ENCODE peak calls at places on chromosome 6, in nine cellular contexts. One of them, this sample, is unnamed.

GRCh38 chr6:36556281-36556680 is 9.0 kb upstream of the STK38 start:
- DNase-seq in mesendoderm: no peak
- DNase-seq in GM10248: no peak
- DNase-seq in bronchial epithelial cell: no peak
- DNase-seq in iris pigment epithelial cell: no peak
- DNase-seq in HEK293T: no peak
- DNase-seq in psoas muscle: no peak
- DNase-seq in activated CD8-positive, alpha-beta memory T cell treated with anti-CD3 and anti-CD28 coated beads for 24 hours: no peak
- DNase-seq in PC-9: no peak
- DNase-seq in this sample: no peak

GRCh38 chr6:158170656-158171081 is 2.5 kb downstream of the GTF2H5 start:
- DNase-seq in mesendoderm: peak; percentile 68
- DNase-seq in activated CD8-positive, alpha-beta memory T cell treated with anti-CD3 and anti-CD28 coated beads for 24 hours: no peak
- DNase-seq in GM10248: no peak
- DNase-seq in HEK293T: no peak
- DNase-seq in PC-9: peak; percentile 15
- DNase-seq in bronchial epithelial cell: peak; percentile 53
- DNase-seq in iris pigment epithelial cell: peak; percentile 85
- DNase-seq in psoas muscle: no peak
- DNase-seq in this sample: no peak

GRCh38 chr6:42627674-42628073 is 63.8 kb downstream of the UBR2 start:
- DNase-seq in mesendoderm: no peak
- DNase-seq in HEK293T: no peak
- DNase-seq in PC-9: no peak
- DNase-seq in activated CD8-positive, alpha-beta memory T cell treated with anti-CD3 and anti-CD28 coated beads for 24 hours: no peak
- DNase-seq in GM10248: no peak
- DNase-seq in iris pigment epithelial cell: no peak
- DNase-seq in psoas muscle: no peak
- DNase-seq in bronchial epithelial cell: no peak
- DNase-seq in this sample: no peak

GRCh38 chr6:103122766-103123601 is 1729.5 kb downstream of the GRIK2 start:
- DNase-seq in psoas muscle: no peak
- DNase-seq in HEK293T: peak; percentile 67
- DNase-seq in bronchial epithelial cell: peak; percentile 15
- DNase-seq in PC-9: peak; percentile 45
- DNase-seq in mesendoderm: peak; percentile 88
- DNase-seq in activated CD8-positive, alpha-beta memory T cell treated with anti-CD3 and anti-CD28 coated beads for 24 hours: no peak
- DNase-seq in GM10248: peak; percentile 26
- DNase-seq in iris pigment epithelial cell: peak; percentile 38
- DNase-seq in this sample: peak; percentile 4

GRCh38 chr6:24798740-24799540 is at the start of gene ARMH2:
- DNase-seq in psoas muscle: no peak
- DNase-seq in activated CD8-positive, alpha-beta memory T cell treated with anti-CD3 and anti-CD28 coated beads for 24 hours: no peak
- DNase-seq in mesendoderm: peak; percentile 29
- DNase-seq in iris pigment epithelial cell: no peak
- DNase-seq in GM10248: no peak
- DNase-seq in bronchial epithelial cell: no peak
- DNase-seq in PC-9: no peak
- DNase-seq in HEK293T: no peak
- DNase-seq in this sample: no peak

GRCh38 chr6:128063850-128064539 is 163.1 kb upstream of the THEMIS start:
- DNase-seq in bronchial epithelial cell: no peak
- DNase-seq in HEK293T: no peak
- DNase-seq in iris pigment epithelial cell: no peak
- DNase-seq in activated CD8-positive, alpha-beta memory T cell treated with anti-CD3 and anti-CD28 coated beads for 24 hours: no peak
- DNase-seq in PC-9: no peak
- DNase-seq in mesendoderm: no peak
- DNase-seq in GM10248: no peak
- DNase-seq in psoas muscle: no peak
- DNase-seq in this sample: no peak

GRCh38 chr6:108200631-108201030 is 34.8 kb downstream of the NR2E1 start:
- DNase-seq in bronchial epithelial cell: peak; percentile 76
- DNase-seq in HEK293T: no peak
- DNase-seq in psoas muscle: no peak
- DNase-seq in PC-9: peak; percentile 82
- DNase-seq in mesendoderm: no peak
- DNase-seq in iris pigment epithelial cell: peak; percentile 65
- DNase-seq in activated CD8-positive, alpha-beta memory T cell treated with anti-CD3 and anti-CD28 coated beads for 24 hours: no peak
- DNase-seq in GM10248: no peak
- DNase-seq in this sample: no peak

GRCh38 chr6:1619106-1619665 is 9.5 kb downstream of the FOXC1 start:
- DNase-seq in activated CD8-positive, alpha-beta memory T cell treated with anti-CD3 and anti-CD28 coated beads for 24 hours: no peak
- DNase-seq in HEK293T: no peak
- DNase-seq in PC-9: no peak
- DNase-seq in GM10248: no peak
- DNase-seq in psoas muscle: no peak
- DNase-seq in bronchial epithelial cell: no peak
- DNase-seq in iris pigment epithelial cell: no peak
- DNase-seq in mesendoderm: no peak
- DNase-seq in this sample: no peak

GRCh38 chr6:118080547-118080946 is 173.5 kb downstream of the SLC35F1 start:
- DNase-seq in activated CD8-positive, alpha-beta memory T cell treated with anti-CD3 and anti-CD28 coated beads for 24 hours: no peak
- DNase-seq in PC-9: no peak
- DNase-seq in mesendoderm: peak; percentile 56
- DNase-seq in bronchial epithelial cell: no peak
- DNase-seq in HEK293T: peak; percentile 22
- DNase-seq in psoas muscle: no peak
- DNase-seq in GM10248: no peak
- DNase-seq in iris pigment epithelial cell: no peak
- DNase-seq in this sample: no peak

GRCh38 chr6:63862486-63863198 is 227.0 kb downstream of the PHF3 start:
- DNase-seq in PC-9: no peak
- DNase-seq in GM10248: no peak
- DNase-seq in HEK293T: no peak
- DNase-seq in bronchial epithelial cell: peak; percentile 23
- DNase-seq in mesendoderm: no peak
- DNase-seq in psoas muscle: no peak
- DNase-seq in iris pigment epithelial cell: no peak
- DNase-seq in activated CD8-positive, alpha-beta memory T cell treated with anti-CD3 and anti-CD28 coated beads for 24 hours: no peak
- DNase-seq in this sample: no peak

GRCh38 chr6:19410477-19410876 is 426.7 kb upstream of the ID4 start:
- DNase-seq in mesendoderm: peak; percentile 17
- DNase-seq in bronchial epithelial cell: peak; percentile 99
- DNase-seq in iris pigment epithelial cell: peak; percentile 85
- DNase-seq in PC-9: peak; percentile 19
- DNase-seq in GM10248: no peak
- DNase-seq in activated CD8-positive, alpha-beta memory T cell treated with anti-CD3 and anti-CD28 coated beads for 24 hours: no peak
- DNase-seq in HEK293T: no peak
- DNase-seq in psoas muscle: no peak
- DNase-seq in this sample: no peak

GRCh38 chr6:35294308-35294945 is 3.2 kb upstream of the DEF6 start:
- DNase-seq in iris pigment epithelial cell: peak; percentile 45
- DNase-seq in bronchial epithelial cell: peak; percentile 51
- DNase-seq in mesendoderm: peak; percentile 72
- DNase-seq in PC-9: peak; percentile 37
- DNase-seq in HEK293T: peak; percentile 70
- DNase-seq in psoas muscle: peak; percentile 24
- DNase-seq in activated CD8-positive, alpha-beta memory T cell treated with anti-CD3 and anti-CD28 coated beads for 24 hours: peak; percentile 69
- DNase-seq in GM10248: peak; percentile 74
- DNase-seq in this sample: peak; percentile 76

GRCh38 chr6:28920281-28920680 is 3.5 kb downstream of the TRIM27 start:
- DNase-seq in activated CD8-positive, alpha-beta memory T cell treated with anti-CD3 and anti-CD28 coated beads for 24 hours: no peak
- DNase-seq in bronchial epithelial cell: no peak
- DNase-seq in GM10248: no peak
- DNase-seq in PC-9: no peak
- DNase-seq in HEK293T: no peak
- DNase-seq in iris pigment epithelial cell: no peak
- DNase-seq in psoas muscle: no peak
- DNase-seq in mesendoderm: no peak
- DNase-seq in this sample: no peak

GRCh38 chr6:125791151-125791819 is 525 bp downstream of the NCOA7 start:
- DNase-seq in psoas muscle: no peak
- DNase-seq in HEK293T: peak; percentile 70
- DNase-seq in bronchial epithelial cell: peak; percentile 57
- DNase-seq in PC-9: peak; percentile 40
- DNase-seq in mesendoderm: peak; percentile 57
- DNase-seq in GM10248: peak; percentile 55
- DNase-seq in iris pigment epithelial cell: peak; percentile 71
- DNase-seq in activated CD8-positive, alpha-beta memory T cell treated with anti-CD3 and anti-CD28 coated beads for 24 hours: peak; percentile 64
- DNase-seq in this sample: peak; percentile 54

GRCh38 chr6:27031302-27031701 is 216.2 kb upstream of the PRSS16 start:
- DNase-seq in psoas muscle: no peak
- DNase-seq in mesendoderm: no peak
- DNase-seq in GM10248: no peak
- DNase-seq in PC-9: no peak
- DNase-seq in iris pigment epithelial cell: peak; percentile 51
- DNase-seq in bronchial epithelial cell: peak; percentile 88
- DNase-seq in HEK293T: no peak
- DNase-seq in activated CD8-positive, alpha-beta memory T cell treated with anti-CD3 and anti-CD28 coated beads for 24 hours: no peak
- DNase-seq in this sample: no peak

This sample was measured in K562.